ENCODE peak calls at places on chromosomes 4 and X, in eight cellular contexts. W is HCT116, B is H1, Y is K562, C is endothelial cell of umbilical vein, U is HepG2, L is SK-N-SH, I is GM12878. S is an unnamed sample.

GRCh38 chrX:40581333-40581910 is 652 bp downstream of the ATP6AP2 start:
- DNase-seq in W (no peak), B (no peak), Y (no peak), C (peak; percentile 13), U (no peak), L (no peak), I (no peak), S (no peak)

GRCh38 chr4:23169598-23170311 is 477.0 kb downstream of the GBA3 start:
- DNase-seq in W (no peak), B (no peak), Y (no peak), C (no peak), U (no peak), L (no peak), I (no peak), S (no peak)

GRCh38 chr4:37864786-37865185 is 26.1 kb upstream of the TBC1D1 start:
- DNase-seq in W (no peak), B (no peak), Y (no peak), C (no peak), U (no peak), L (no peak), I (no peak), S (no peak)

GRCh38 chr4:177250056-177250696 is 59.5 kb upstream of the NEIL3 start:
- DNase-seq in W (peak; percentile 59), B (peak; percentile 92), Y (peak; percentile 58), C (peak; percentile 65), U (peak; percentile 24), L (peak; percentile 70), I (no peak), S (peak; percentile 84)

GRCh38 chrX:44536198-44536597 is 6.5 kb downstream of the FUNDC1 start:
- DNase-seq in W (no peak), B (no peak), Y (no peak), C (no peak), U (no peak), L (no peak), I (no peak), S (no peak)

GRCh38 chrX:57172544-57172943 is 35.3 kb upstream of the SPIN2A start:
- DNase-seq in W (no peak), B (no peak), Y (no peak), C (no peak), U (no peak), L (no peak), I (no peak), S (no peak)

GRCh38 chrX:115259238-115259875 is 25.5 kb upstream of the LRCH2 start:
- DNase-seq in W (no peak), B (no peak), Y (no peak), C (no peak), U (no peak), L (no peak), I (no peak), S (no peak)

GRCh38 chr4:111761531-111761930 is 383.7 kb upstream of the FAM241A start:
- DNase-seq in W (no peak), B (no peak), Y (no peak), C (no peak), U (no peak), L (no peak), I (no peak), S (no peak)

GRCh38 chr4:30863031-30863430 is 142.9 kb downstream of the PCDH7 start:
- DNase-seq in W (no peak), B (no peak), Y (no peak), C (peak; percentile 80), U (no peak), L (no peak), I (no peak), S (no peak)

GRCh38 chr4:73869130-73870055 is at the start of gene CXCL1:
- DNase-seq in W (no peak), B (peak; percentile 70), Y (peak; percentile 48), C (peak; percentile 52), U (no peak), L (peak; percentile 7), I (no peak), S (peak; percentile 79)

GRCh38 chr4:76703676-76704075 is 194.3 kb downstream of the SOWAHB start:
- DNase-seq in W (peak; percentile 19), B (no peak), Y (no peak), C (no peak), U (no peak), L (no peak), I (no peak), S (no peak)

GRCh38 chrX:154013614-154014360 is 5.9 kb downstream of the IRAK1 start:
- DNase-seq in W (no peak), B (peak; percentile 72), Y (peak; percentile 60), C (peak; percentile 34), U (no peak), L (peak; percentile 88), I (no peak), S (peak; percentile 64)

GRCh38 chrX:43504394-43504793 is 151.7 kb upstream of the MAOA start:
- DNase-seq in W (no peak), B (no peak), Y (no peak), C (no peak), U (no peak), L (no peak), I (no peak), S (no peak)

GRCh38 chrX:123773258-123773978 is 40.6 kb upstream of the THOC2 start:
- DNase-seq in W (no peak), B (no peak), Y (no peak), C (no peak), U (no peak), L (no peak), I (no peak), S (no peak)

GRCh38 chr4:183185018-183185417 is 86.0 kb downstream of the WWC2 start:
- DNase-seq in W (no peak), B (no peak), Y (no peak), C (no peak), U (no peak), L (no peak), I (no peak), S (no peak)

GRCh38 chr4:128517739-128518510 is 230.3 kb upstream of the PGRMC2 start:
- DNase-seq in W (peak; percentile 56), B (no peak), Y (peak; percentile 69), C (peak; percentile 97), U (peak; percentile 68), L (peak; percentile 31), I (peak; percentile 94), S (peak; percentile 43)

GRCh38 chr4:126180642-126181041 is 865.9 kb downstream of the FAT4 start:
- DNase-seq in W (no peak), B (no peak), Y (no peak), C (no peak), U (no peak), L (no peak), I (no peak), S (peak; percentile 6)

GRCh38 chrX:9538544-9539045 is 73.7 kb downstream of the TBL1X start:
- DNase-seq in W (no peak), B (no peak), Y (no peak), C (no peak), U (peak; percentile 83), L (peak; percentile 41), I (no peak), S (no peak)

GRCh38 chr4:97917115-97917514 is 226.2 kb downstream of the STPG2 start:
- DNase-seq in W (no peak), B (no peak), Y (no peak), C (no peak), U (no peak), L (no peak), I (no peak), S (no peak)

GRCh38 chr4:170229021-170229420 is 139.3 kb upstream of the AADAT start:
- DNase-seq in W (no peak), B (no peak), Y (no peak), C (no peak), U (no peak), L (no peak), I (no peak), S (peak; percentile 22)

GRCh38 chr4:10684631-10685030 is at the start of gene CLNK:
- DNase-seq in W (no peak), B (no peak), Y (no peak), C (no peak), U (no peak), L (no peak), I (peak; percentile 77), S (no peak)

DNA sequence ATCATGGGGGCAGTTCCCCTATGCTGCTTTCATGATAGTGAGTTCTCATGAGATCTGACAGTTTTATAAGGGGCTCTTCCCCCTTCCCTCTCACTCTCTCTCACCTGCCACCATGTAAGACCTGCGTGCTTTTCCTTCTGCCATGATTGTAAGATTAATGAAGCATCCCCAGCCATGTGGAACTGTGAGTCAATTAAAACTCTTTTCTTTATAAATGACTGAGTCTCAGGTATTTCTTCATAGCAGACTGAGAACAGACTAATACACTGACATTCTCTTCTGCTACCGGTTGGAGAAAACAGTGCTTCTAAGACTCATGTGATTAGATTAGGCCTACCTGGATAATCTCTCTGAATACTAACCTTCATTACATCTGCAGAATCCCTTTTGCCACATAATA is 45.4 kb upstream of the TRPC5OS start:
- DNase-seq in W (no peak), B (no peak), Y (no peak), C (no peak), U (no peak), L (no peak), I (no peak), S (no peak)
- H3K4me2 ChIP-seq in W (no peak overlapping the region), B (no peak overlapping the region), Y (no peak overlapping the region), C (no peak overlapping the region), U (no peak overlapping the region), L (no peak overlapping the region), I (no peak overlapping the region), S (no peak overlapping the region)

GRCh38 chr4:1744552-1744951 is 23.2 kb downstream of the TACC3 start:
- DNase-seq in W (no peak), B (no peak), Y (no peak), C (no peak), U (no peak), L (no peak), I (no peak), S (no peak)
- TF ChIP-seq POLR2AphosphoS5 in W (no peak), B (no peak), Y (no peak), C (no peak), U (no peak), L (no peak), I (no peak), S (no peak)

GRCh38 chrX:65582450-65583082 is 48.0 kb upstream of the LAS1L start:
- DNase-seq in W (no peak), B (no peak), Y (peak; percentile 39), C (no peak), U (no peak), L (no peak), I (no peak), S (peak; percentile 20)
- H3K4me3 ChIP-seq in W (no peak overlapping the region), B (no peak overlapping the region), Y (no peak overlapping the region), C (no peak overlapping the region), U (no peak overlapping the region), L (no peak overlapping the region), I (no peak overlapping the region), S (no peak overlapping the region)

GRCh38 chr4:58962424-58962823 is 1852.2 kb upstream of the IGFBP7 start:
- DNase-seq in W (no peak), B (no peak), Y (no peak), C (no peak), U (no peak), L (no peak), I (no peak), S (no peak)

GRCh38 chr4:58961925-58962324 is 1851.7 kb upstream of the IGFBP7 start:
- DNase-seq in W (no peak), B (no peak), Y (no peak), C (no peak), U (no peak), L (no peak), I (no peak), S (no peak)

DNA sequence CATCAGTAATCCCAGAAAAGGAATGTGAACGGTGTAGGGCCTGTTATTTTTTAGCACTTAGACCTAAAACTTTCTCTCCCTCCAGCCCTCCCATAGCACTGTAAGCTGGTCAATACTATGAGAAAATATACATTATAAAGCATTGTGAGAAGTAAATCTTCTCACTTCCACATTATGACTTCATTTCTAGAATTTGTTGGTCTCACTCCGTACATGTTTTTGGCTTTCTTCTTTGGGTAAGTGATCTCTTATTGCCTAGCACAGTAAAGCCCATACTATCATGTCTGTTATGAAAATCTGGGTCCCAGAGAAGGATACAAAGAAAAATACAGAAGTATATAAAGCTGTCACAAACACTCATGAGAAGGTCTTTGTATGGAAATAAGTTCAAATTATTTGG is 1851.1 kb upstream of the IGFBP7 start:
- DNase-seq in W (no peak), B (no peak), Y (no peak), C (no peak), U (no peak), L (no peak), I (no peak), S (no peak)
- H3K4me2 ChIP-seq in W (no peak overlapping the region), B (no peak overlapping the region), Y (no peak overlapping the region), C (no peak overlapping the region), U (no peak overlapping the region), L (no peak overlapping the region), I (no peak overlapping the region), S (no peak overlapping the region)